ENCODE peak calls at places on chromosomes 2 and 18, in seven cellular contexts. P is Calu3, T is GM13976, E is RWPE1, J is chondrocyte, Z is upper lobe of right lung, F is AG04450. Y is an unnamed sample.

GRCh38 chr2:148021059-148021985 is at the start of gene MBD5:
- DNase-seq in T (peak), Z (peak), J (no peak), E (peak), P (peak), F (peak), Y (peak)

GRCh38 chr18:47100214-47100831 is 50.0 kb downstream of the HDHD2 start:
- DNase-seq in P (peak), J (no peak), Z (no peak), F (peak), T (peak), E (peak), Y (peak)

GRCh38 chr2:11414372-11415124 is 51.4 kb downstream of the E2F6 start:
- DNase-seq in P (no peak), J (no peak), T (no peak), E (no peak), F (no peak), Z (no peak), Y (no peak)

GRCh38 chr2:112627060-112628040 is 18.4 kb upstream of the SLC20A1 start:
- DNase-seq in J (no peak), P (peak), E (peak), F (peak), T (no peak), Z (peak), Y (no peak)

GRCh38 chr2:119384971-119385370 is 18.2 kb downstream of the DBI start:
- DNase-seq in P (no peak), J (no peak), Z (no peak), E (no peak), T (no peak), F (no peak), Y (no peak)

GRCh38 chr2:239461551-239462515 is 61.0 kb upstream of the HDAC4 start:
- DNase-seq in F (no peak), J (no peak), P (no peak), Z (no peak), E (no peak), T (no peak), Y (no peak)

GRCh38 chr2:233356546-233357308 is 2.4 kb downstream of the DGKD start:
- DNase-seq in P (no peak), E (no peak), T (peak), J (no peak), Z (peak), F (no peak), Y (peak)

GRCh38 chr18:61833978-61834377 is 58.8 kb downstream of the RNF152 start:
- DNase-seq in J (no peak), T (no peak), Z (no peak), P (no peak), E (no peak), F (no peak), Y (no peak)

GRCh38 chr18:78642561-78643398 is 336.8 kb upstream of the SALL3 start:
- DNase-seq in E (no peak), P (no peak), J (no peak), Z (no peak), T (no peak), F (no peak), Y (no peak)

GRCh38 chr2:157593411-157593810 is 35.3 kb downstream of the ACVR1C start:
- DNase-seq in P (no peak), J (no peak), T (no peak), E (no peak), F (no peak), Z (no peak), Y (no peak)

GRCh38 chr2:143482316-143482715 is 353.1 kb downstream of the ARHGAP15 start:
- DNase-seq in E (no peak), F (no peak), Z (no peak), T (no peak), P (no peak), J (no peak), Y (no peak)

GRCh38 chr18:47036298-47036874 is 965 bp upstream of the ELOA2 start:
- DNase-seq in P (peak), F (no peak), E (no peak), T (peak), Z (no peak), J (no peak), Y (peak)

GRCh38 chr2:9824956-9825720 is 18.1 kb upstream of the TAF1B start:
- DNase-seq in E (no peak), P (no peak), Z (no peak), F (no peak), J (no peak), T (no peak), Y (no peak)

GRCh38 chr2:3779650-3780049 is 76.3 kb downstream of the DCDC2C start:
- DNase-seq in P (no peak), E (no peak), T (no peak), Z (no peak), F (no peak), J (no peak), Y (no peak)

GRCh38 chr2:3778841-3779505 is 75.6 kb downstream of the DCDC2C start:
- DNase-seq in F (no peak), Z (no peak), P (no peak), J (no peak), E (no peak), T (no peak), Y (no peak)

GRCh38 chr2:3784731-3785130 is 81.4 kb downstream of the DCDC2C start:
- DNase-seq in J (no peak), E (peak), T (no peak), P (no peak), Z (no peak), F (no peak), Y (no peak)

GRCh38 chr2:3778016-3778415 is 74.6 kb downstream of the DCDC2C start:
- DNase-seq in F (no peak), E (no peak), P (no peak), J (no peak), Z (no peak), T (no peak), Y (no peak)

GRCh38 chr2:3780477-3781402 is 77.4 kb downstream of the DCDC2C start:
- DNase-seq in E (peak), Z (peak), P (peak), J (no peak), T (peak), F (no peak), Y (peak)
- TF ChIP-seq CTCF in E (peak), Z (peak), P (no peak), J (peak), T (peak), F (peak), Y (peak)

GRCh38 chr2:241609859-241610793 is 26.8 kb downstream of the THAP4 start:
- DNase-seq in P (peak), J (no peak), Z (peak), F (peak), E (peak), T (peak), Y (peak)
- TF ChIP-seq CTCF in P (peak), J (peak), Z (peak), F (peak), E (peak), T (peak), Y (peak)

GRCh38 chr2:107633580-107634147 is 193.0 kb upstream of the RGPD4 start:
- DNase-seq in T (no peak), P (no peak), E (peak), J (no peak), Z (no peak), F (peak), Y (no peak)
- TF ChIP-seq CTCF in T (no peak), P (no peak), E (no peak), J (no peak), Z (no peak), F (no peak), Y (no peak)

GRCh38 chr2:12835733-12836132 is 119.0 kb downstream of the TRIB2 start:
- DNase-seq in T (no peak), P (no peak), E (no peak), F (no peak), Z (no peak), J (no peak), Y (no peak)
- TF ChIP-seq CTCF in T (no peak), P (no peak), E (no peak), F (no peak), Z (no peak), J (no peak), Y (no peak)

GRCh38 chr2:139409212-139409611 is 629.0 kb upstream of the NXPH2 start:
- DNase-seq in E (no peak), P (no peak), F (no peak), T (no peak), J (no peak), Z (no peak), Y (no peak)

DNA sequence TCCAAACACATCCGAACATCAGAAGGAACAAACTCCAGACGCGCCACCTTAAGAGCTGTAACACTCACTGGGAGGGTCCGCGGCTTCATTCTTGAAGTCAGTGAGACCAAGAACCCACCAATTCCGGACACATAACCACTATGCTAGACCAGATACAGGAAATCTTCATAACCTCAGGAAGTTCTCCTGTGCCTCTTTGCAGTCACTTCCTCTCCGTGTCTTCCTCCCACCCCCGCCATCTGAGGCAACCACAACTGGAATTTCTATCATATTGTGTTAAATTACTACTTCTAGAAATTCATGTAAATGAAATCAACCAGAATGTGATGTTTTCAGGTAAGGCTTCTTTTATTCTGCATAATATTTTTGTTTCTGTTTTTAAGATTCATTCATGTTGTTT is 631.0 kb upstream of the NXPH2 start:
- DNase-seq in E (no peak), Z (no peak), J (no peak), P (no peak), F (no peak), T (no peak), Y (no peak)
- TF ChIP-seq CTCF in E (no peak), Z (no peak), J (no peak), P (no peak), F (no peak), T (no peak), Y (no peak)

DNA sequence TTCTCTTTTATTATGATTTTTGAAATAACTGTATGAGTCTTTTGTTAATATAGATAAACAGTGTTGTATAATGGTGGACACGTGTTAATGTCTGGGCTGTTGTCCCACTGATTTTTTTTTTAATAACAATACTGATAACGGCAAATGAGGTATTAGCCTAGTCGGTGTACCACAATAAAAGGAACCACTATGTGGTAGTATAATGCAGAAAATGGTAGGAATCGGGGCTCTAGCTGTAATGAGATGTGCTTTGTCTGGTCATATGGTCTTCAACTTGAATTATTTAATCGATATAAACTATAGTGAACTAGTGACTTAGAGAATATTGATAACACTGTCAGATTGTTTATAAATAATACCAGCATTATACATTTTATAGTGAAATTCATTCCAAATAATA is 517.9 kb upstream of the SPHKAP start:
- DNase-seq in J (no peak), P (no peak), F (no peak), Z (no peak), E (peak), T (no peak), Y (no peak)
- TF ChIP-seq CTCF in J (peak), P (no peak), F (peak), Z (peak), E (no peak), T (no peak), Y (no peak)

DNA sequence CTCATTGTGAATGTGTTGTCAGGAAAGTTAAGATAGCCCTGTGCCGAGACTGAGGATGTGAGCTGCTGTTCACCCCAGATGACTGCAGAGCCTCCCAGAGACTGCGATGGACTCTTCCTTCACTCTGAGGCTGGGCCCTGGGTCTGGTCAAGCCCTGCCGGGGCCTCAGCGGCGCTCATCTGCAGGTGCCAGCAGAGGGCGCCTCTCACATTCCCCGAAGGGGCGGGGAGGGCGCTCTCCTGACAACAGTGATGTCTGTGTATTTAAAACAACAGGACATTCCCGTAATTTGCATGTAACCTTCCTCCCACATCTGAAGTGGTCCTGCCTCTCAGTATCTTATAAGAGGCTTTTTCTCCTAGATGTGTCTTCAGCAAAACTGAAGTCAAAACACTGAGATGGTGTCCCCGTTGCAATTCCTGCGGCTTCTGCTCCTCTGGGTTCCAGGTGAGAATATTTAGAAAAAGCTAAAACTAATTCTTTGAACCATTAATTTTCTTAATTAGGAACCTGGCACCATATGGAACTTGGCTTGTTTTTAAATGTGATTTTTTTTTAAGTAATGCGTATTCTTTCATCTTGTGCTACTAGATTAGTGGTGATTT is 1377.9 kb downstream of the RPIA start:
- DNase-seq in F (no peak), J (no peak), P (peak), E (peak), T (peak), Z (peak), Y (peak)
- TF ChIP-seq CTCF in F (peak), J (peak), P (peak), E (no peak), T (peak), Z (peak), Y (peak)

GRCh38 chr18:35837922-35838496 is 134.5 kb upstream of the RMP24 start:
- DNase-seq in E (no peak), F (no peak), T (no peak), Z (no peak), P (no peak), J (no peak), Y (no peak)
- TF ChIP-seq CTCF in E (no peak), F (no peak), T (no peak), Z (no peak), P (no peak), J (no peak), Y (no peak)